ENCODE peak calls at places on chromosomes 11 and 22, in seven cellular contexts. J is heart right ventricle; T is CD8-positive, alpha-beta memory T cell; H is mesenchymal stem cell; M is fibroblast of the aortic adventitia; P is lower lobe of right lung; S is AG04450. L is an unnamed sample.

GRCh38 chr11:2194877-2195755 is 23.5 kb upstream of the TH start:
- DNase-seq in J (peak), T (peak), H (peak), M (peak), P (peak), S (no peak), L (peak)

GRCh38 chr11:65498977-65499712 is at the start of gene MALAT1:
- DNase-seq in J (peak), T (peak), H (peak), M (peak), P (peak), S (peak), L (peak)

GRCh38 chr11:119363874-119364590 is 17.5 kb downstream of the USP2 start:
- DNase-seq in J (peak), T (peak), H (no peak), M (no peak), P (peak), S (no peak), L (peak)

GRCh38 chr22:19717691-19718254 is 3.5 kb downstream of the SEPTIN5 start:
- DNase-seq in J (peak), T (peak), H (peak), M (peak), P (peak), S (peak), L (peak)

GRCh38 chr11:86696004-86696403 is 23.6 kb upstream of the ME3 start:
- DNase-seq in J (no peak), T (no peak), H (peak), M (peak), P (no peak), S (peak), L (peak)

GRCh38 chr11:64717268-64717578 is 5.8 kb downstream of the NRXN2 start:
- DNase-seq in J (no peak), T (no peak), H (no peak), M (no peak), P (no peak), S (no peak), L (no peak)

GRCh38 chr22:47065756-47066615 is 303.5 kb downstream of the TBC1D22A start:
- DNase-seq in J (no peak), T (no peak), H (no peak), M (peak), P (no peak), S (no peak), L (peak)

GRCh38 chr11:68321293-68322030 is 9.1 kb downstream of the LRP5 start:
- DNase-seq in J (no peak), T (no peak), H (no peak), M (no peak), P (no peak), S (no peak), L (no peak)

GRCh38 chr22:44587004-44587793 is 89.2 kb upstream of the RTL6 start:
- DNase-seq in J (no peak), T (peak), H (no peak), M (peak), P (peak), S (no peak), L (no peak)

GRCh38 chr11:66842896-66843775 is at the start of gene RCE1:
- DNase-seq in J (peak), T (peak), H (peak), M (peak), P (peak), S (peak), L (peak)

GRCh38 chr22:19753996-19754700 is 6.4 kb upstream of the TBX1 start:
- DNase-seq in J (no peak), T (no peak), H (no peak), M (no peak), P (no peak), S (no peak), L (no peak)

GRCh38 chr11:67301951-67302516 is 1.3 kb upstream of the SSH3 start:
- DNase-seq in J (peak), T (peak), H (peak), M (no peak), P (peak), S (peak), L (peak)

GRCh38 chr11:62558669-62559068 is 12.1 kb upstream of the AHNAK start:
- DNase-seq in J (no peak), T (no peak), H (no peak), M (no peak), P (no peak), S (no peak), L (no peak)
- H3K4me3 ChIP-seq in J (no peak), T (no peak), H (no peak), M (no peak), P (no peak), S (no peak), L (no peak)

GRCh38 chr22:49724893-49725489 is 102.7 kb downstream of the BRD1 start:
- DNase-seq in J (peak), T (peak), H (peak), M (no peak), P (peak), S (no peak), L (peak)

GRCh38 chr22:49726022-49726681 is 101.5 kb downstream of the BRD1 start:
- DNase-seq in J (no peak), T (no peak), H (no peak), M (no peak), P (no peak), S (no peak), L (no peak)

GRCh38 chr22:49723478-49724029 is 104.1 kb downstream of the BRD1 start:
- DNase-seq in J (no peak), T (no peak), H (no peak), M (no peak), P (no peak), S (no peak), L (no peak)

GRCh38 chr22:49725516-49725915 is 102.2 kb downstream of the BRD1 start:
- DNase-seq in J (no peak), T (no peak), H (no peak), M (no peak), P (no peak), S (no peak), L (no peak)

GRCh38 chr22:49724030-49724892 is 103.4 kb downstream of the BRD1 start:
- DNase-seq in J (no peak), T (no peak), H (no peak), M (no peak), P (no peak), S (no peak), L (no peak)
- H3K4me3 ChIP-seq in J (peak), T (peak), H (no peak), M (no peak), P (peak), S (no peak), L (no peak)

GRCh38 chr22:29265929-29266328 is 1.9 kb downstream of the RHBDD3 start:
- DNase-seq in J (no peak), T (no peak), H (no peak), M (peak), P (no peak), S (no peak), L (peak)
- H3K4me3 ChIP-seq in J (no peak), T (no peak), H (no peak), M (peak), P (no peak), S (no peak), L (no peak)

GRCh38 chr11:8168485-8169257 is at the start of gene RIC3:
- DNase-seq in J (peak), T (peak), H (no peak), M (no peak), P (peak), S (no peak), L (no peak)

GRCh38 chr11:8167796-8168195 is 1.0 kb downstream of the RIC3 start:
- DNase-seq in J (no peak), T (no peak), H (no peak), M (peak), P (no peak), S (no peak), L (peak)
- H3K4me3 ChIP-seq in J (peak), T (peak), H (no peak), M (no peak), P (peak), S (no peak), L (no peak)

DNA sequence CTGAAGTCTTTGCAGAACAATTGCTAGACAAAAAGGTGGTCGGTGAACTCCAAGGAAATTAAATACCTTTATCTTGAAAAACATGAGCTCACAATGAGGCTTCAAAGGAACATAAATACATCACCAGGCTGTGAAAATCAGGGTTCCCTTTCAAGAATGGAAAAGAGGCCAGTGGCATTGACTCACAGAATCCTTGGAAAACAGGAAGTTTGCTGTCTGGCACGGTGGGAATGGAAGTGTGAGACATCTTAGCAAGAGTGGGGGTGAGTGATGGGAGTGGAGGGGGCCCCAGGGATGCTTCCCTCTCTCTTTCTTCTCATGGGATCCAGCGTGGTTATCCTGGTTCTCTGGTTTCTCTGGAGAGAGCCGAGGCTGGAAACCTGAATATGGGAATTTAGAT is 48.9 kb upstream of the TBCEL start:
- DNase-seq in J (no peak), T (no peak), H (no peak), M (no peak), P (no peak), S (no peak), L (no peak)
- H3K4me3 ChIP-seq in J (no peak), T (no peak), H (no peak), M (no peak), P (no peak), S (no peak), L (no peak)

GRCh38 chr22:29949872-29950271 is 66.9 kb downstream of the MTMR3 start:
- DNase-seq in J (no peak), T (no peak), H (no peak), M (no peak), P (no peak), S (no peak), L (no peak)

GRCh38 chr22:29954203-29954855 is 71.4 kb downstream of the MTMR3 start:
- DNase-seq in J (no peak), T (no peak), H (no peak), M (no peak), P (no peak), S (no peak), L (no peak)

GRCh38 chr22:29956680-29957079 is 73.7 kb downstream of the MTMR3 start:
- DNase-seq in J (no peak), T (no peak), H (no peak), M (no peak), P (no peak), S (no peak), L (no peak)

GRCh38 chr22:29947410-29948387 is 64.7 kb downstream of the MTMR3 start:
- DNase-seq in J (no peak), T (no peak), H (no peak), M (peak), P (no peak), S (no peak), L (no peak)

DNA sequence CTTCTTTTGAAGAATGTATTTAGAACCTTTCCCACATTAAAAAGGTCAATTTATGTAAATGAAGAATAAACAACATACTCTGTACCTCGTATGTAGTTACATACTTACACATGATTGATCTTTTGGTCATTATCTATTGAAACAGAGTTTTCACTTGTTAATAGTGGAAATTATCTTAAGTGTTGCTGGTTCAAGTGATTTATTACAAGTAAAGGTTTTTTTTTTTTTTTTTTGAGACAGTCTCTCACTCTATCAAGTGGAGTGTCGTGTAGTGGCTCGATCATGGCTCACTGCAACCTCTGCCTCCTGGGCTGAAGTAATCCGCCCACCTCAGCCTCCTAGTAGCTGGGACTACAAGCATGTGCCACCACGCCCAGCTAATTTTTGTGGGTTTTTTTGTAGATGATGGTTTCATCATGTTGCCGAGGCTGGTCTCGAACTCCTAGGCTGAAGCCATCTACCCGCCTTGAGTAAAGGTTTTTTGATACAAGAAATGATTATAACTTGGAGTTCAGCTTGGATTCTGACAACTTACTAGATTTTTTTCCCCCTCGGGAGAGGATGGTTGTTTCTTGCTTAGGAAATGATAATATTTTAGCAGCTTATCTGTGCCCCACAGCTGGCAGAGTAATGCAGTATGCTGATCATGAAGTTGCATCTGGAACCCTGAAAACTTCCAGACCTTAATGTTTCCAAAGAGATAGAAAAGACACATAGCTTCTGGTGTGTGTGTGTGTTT is 68.9 kb downstream of the MTMR3 start:
- DNase-seq in J (no peak), T (no peak), H (no peak), M (no peak), P (no peak), S (no peak), L (no peak)
- H3K4me3 ChIP-seq in J (no peak), T (no peak), H (no peak), M (no peak), P (no peak), S (no peak), L (no peak)